ENCODE peak calls at places on chromosomes 5 and 9, in six cellular contexts. C is activated naive CD4-positive, alpha-beta T cell; L is activated T-helper 2 cell treated with anti-CD3 and anti-CD28 coated beads, Interferon-gamma antibody, Interleukin-2, Interleukin-4, amounts not matched to agents 10 μg/mL and 5 μg/mL and 100 μg/mL, durations not matched to agents 14 hours and 24 hours and 36 hours; Y is fibroblast of mammary gland; E is HEK293T; X is NCI-H1105 treated with DMSO at 0.1 percent for 48 hours. D is an unnamed sample.

GRCh38 chr5:179763215-179763945 is 30.4 kb upstream of the LTC4S start:
- DNase-seq in L (peak; percentile 21), C (peak; percentile 8), Y (peak; percentile 84), E (peak; percentile 84), X (peak; percentile 48), D (no peak)

GRCh38 chr9:113389451-113389850 is 11.6 kb downstream of the ALAD start:
- DNase-seq in C (no peak), E (no peak), Y (no peak), X (no peak), L (no peak), D (no peak)

GRCh38 chr9:119156354-119156753 is 212.9 kb downstream of the BRINP1 start:
- DNase-seq in L (no peak), Y (no peak), E (no peak), X (no peak), C (no peak), D (no peak)

GRCh38 chr5:57277085-57277484 is 103.2 kb downstream of the GPBP1 start:
- DNase-seq in L (no peak), X (peak; percentile 3), C (no peak), Y (peak; percentile 41), E (no peak), D (no peak)

GRCh38 chr9:102550266-102550665 is 444.9 kb upstream of the CYLC2 start:
- DNase-seq in X (no peak), L (no peak), C (no peak), Y (no peak), E (no peak), D (no peak)

GRCh38 chr5:150574818-150575537 is 65.5 kb upstream of the SYNPO start:
- DNase-seq in C (no peak), X (no peak), L (no peak), E (no peak), Y (no peak), D (no peak)

GRCh38 chr5:124519396-124519795 is 227.0 kb downstream of the ZNF608 start:
- DNase-seq in L (no peak), Y (peak; percentile 88), C (no peak), X (no peak), E (no peak), D (no peak)

GRCh38 chr5:149857499-149857898 is 87.1 kb downstream of the PDE6A start:
- DNase-seq in Y (peak; percentile 70), L (no peak), C (no peak), X (peak; percentile 0), E (no peak), D (peak; percentile 95)

GRCh38 chr9:98989036-98990000 is 45.6 kb downstream of the COL15A1 start:
- DNase-seq in L (no peak), X (no peak), Y (peak; percentile 100), C (no peak), E (no peak), D (peak; percentile 23)

GRCh38 chr9:31542384-31543055 is 841.9 kb upstream of the ACO1 start:
- DNase-seq in X (peak; percentile 8), L (peak; percentile 11), C (no peak), E (peak; percentile 16), Y (peak; percentile 45), D (no peak)

GRCh38 chr5:131259326-131259725 is 4.5 kb upstream of the CDC42SE2 start:
- DNase-seq in C (no peak), X (no peak), Y (no peak), E (no peak), L (no peak), D (no peak)

GRCh38 chr9:35510745-35511428 is 21.0 kb downstream of the RUSC2 start:
- DNase-seq in X (no peak), E (no peak), Y (peak; percentile 95), C (no peak), L (no peak), D (no peak)

GRCh38 chr5:180286-180918 is 10.9 kb upstream of the LRRC14B start:
- DNase-seq in C (no peak), E (peak; percentile 25), Y (no peak), X (no peak), L (no peak), D (no peak)

GRCh38 chr5:172795401-172795977 is 24.5 kb upstream of the DUSP1 start:
- DNase-seq in Y (peak; percentile 100), C (no peak), X (no peak), E (no peak), L (no peak), D (peak; percentile 26)

GRCh38 chr5:143436871-143437270 is 33.4 kb upstream of the NR3C1 start:
- DNase-seq in E (no peak), L (no peak), C (no peak), X (no peak), Y (peak; percentile 46), D (no peak)

GRCh38 chr9:122821278-122821952 is 7.0 kb downstream of the PDCL start:
- DNase-seq in Y (peak; percentile 77), X (no peak), E (no peak), L (no peak), C (no peak), D (no peak)

GRCh38 chr5:167555771-167556170 is 735.7 kb upstream of the WWC1 start:
- DNase-seq in C (no peak), E (no peak), X (no peak), Y (no peak), L (no peak), D (no peak)

GRCh38 chr9:94903961-94904421 is 177.5 kb downstream of the AOPEP start:
- DNase-seq in X (no peak), Y (peak; percentile 60), C (no peak), E (no peak), L (no peak), D (no peak)

GRCh38 chr5:80656425-80656824 is 1.6 kb upstream of the DHFR start:
- DNase-seq in X (no peak), C (no peak), E (no peak), Y (peak; percentile 7), L (no peak), D (no peak)

GRCh38 chr5:128736567-128736966 is 198.5 kb upstream of the FBN2 start:
- DNase-seq in C (no peak), Y (no peak), L (no peak), E (no peak), X (no peak), D (no peak)

GRCh38 chr9:34684816-34685215 is 6.3 kb downstream of the CCL19 start:
- DNase-seq in L (no peak), E (no peak), X (no peak), Y (no peak), C (no peak), D (no peak)

GRCh38 chr5:149796025-149796424 is 65.9 kb downstream of the PPARGC1B start:
- DNase-seq in Y (no peak), C (no peak), E (peak; percentile 23), X (no peak), L (no peak), D (no peak)

GRCh38 chr5:137265457-137265856 is 233.7 kb downstream of the SPOCK1 start:
- DNase-seq in X (no peak), Y (peak; percentile 47), L (no peak), E (no peak), C (no peak), D (no peak)

GRCh38 chr9:122954253-122954691 is 13.5 kb downstream of the RABGAP1 start:
- DNase-seq in X (no peak), C (no peak), L (no peak), E (no peak), Y (peak; percentile 20), D (no peak)

GRCh38 chr9:129436751-129437625 is 183.9 kb downstream of the C9orf50 start:
- DNase-seq in C (peak; percentile 12), X (peak; percentile 46), Y (no peak), L (no peak), E (peak; percentile 53), D (no peak)

GRCh38 chr5:133977858-133978257 is 9.4 kb upstream of the C5orf15 start:
- DNase-seq in X (no peak), C (no peak), Y (peak; percentile 67), L (no peak), E (no peak), D (no peak)

GRCh38 chr5:135359374-135360165 is 39.5 kb downstream of the MACROH2A1 start:
- DNase-seq in L (no peak), E (no peak), X (no peak), Y (no peak), C (no peak), D (no peak)

GRCh38 chr5:8851101-8851500 is 694.8 kb downstream of the SEMA5A start:
- DNase-seq in X (no peak), E (no peak), L (no peak), Y (no peak), C (no peak), D (no peak)

GRCh38 chr9:133394687-133395271 is 18.6 kb downstream of the STKLD1 start:
- DNase-seq in L (no peak), X (no peak), E (no peak), C (no peak), Y (no peak), D (no peak)

GRCh38 chr5:136906545-136906944 is 541.2 kb upstream of the TRPC7 start:
- DNase-seq in L (no peak), E (no peak), C (no peak), X (no peak), Y (no peak), D (no peak)